ENCODE peak calls at places on chromosomes 7 and 10, in six cellular contexts. G, W, B, M, K and I are unnamed samples.

GRCh38 chr7:47446871-47447466 is 134.9 kb downstream of the TNS3 start:
- DNase-seq in G (no peak), W (no peak), B (no peak), M (no peak), K (no peak), I (no peak)

GRCh38 chr10:72257051-72257892 is 16.5 kb upstream of the DDIT4 start:
- DNase-seq in G (peak; percentile 41), W (peak; percentile 59), B (no peak), M (no peak), K (no peak), I (no peak)

GRCh38 chr7:50723888-50724287 is 58.8 kb downstream of the GRB10 start:
- DNase-seq in G (no peak), W (no peak), B (no peak), M (no peak), K (no peak), I (no peak)

GRCh38 chr7:25952277-25953057 is 199.5 kb upstream of the NFE2L3 start:
- DNase-seq in G (no peak), W (no peak), B (no peak), M (no peak), K (no peak), I (no peak)

GRCh38 chr10:132322621-132323048 is 9.4 kb upstream of the LRRC27 start:
- DNase-seq in G (peak; percentile 68), W (no peak), B (no peak), M (no peak), K (no peak), I (no peak)

GRCh38 chr10:12492016-12492415 is 142.7 kb downstream of the CAMK1D start:
- DNase-seq in G (no peak), W (no peak), B (no peak), M (no peak), K (peak; percentile 76), I (no peak)

GRCh38 chr7:44768663-44769361 is 20.2 kb downstream of the ZMIZ2 start:
- DNase-seq in G (no peak), W (peak; percentile 51), B (no peak), M (no peak), K (no peak), I (no peak)

GRCh38 chr7:136956232-136956631 is 87.8 kb downstream of the CHRM2 start:
- DNase-seq in G (peak; percentile 64), W (no peak), B (no peak), M (no peak), K (no peak), I (peak; percentile 29)